ENCODE peak calls at places on chromosomes 2 and 18, in nine cellular contexts. P is SJCRH30; A is iPS DF 19.7; B is mucosa of gallbladder; L is activated naive CD4-positive, alpha-beta T cell treated with anti-CD3 and anti-CD28 coated beads, Interleukin-2, amount 50 U/mL, for 16 hours; E is HTR-8/SVneo; M is A549; S is Karpas-422; W is NCI-H524. K is an unnamed sample.
A peak's percentile ranks its signal among the peaks of the same experiment; 100 is the strongest.

GRCh38 chr18:251572-251971 is 16.3 kb downstream of the THOC1 start:
- DNase-seq in P (no peak), A (no peak), B (no peak), L (no peak), E (no peak), M (no peak), S (no peak), W (peak; percentile 50), K (no peak)

GRCh38 chr18:11850821-11851155 is 425 bp upstream of the CHMP1B start:
- DNase-seq in P (no peak), A (no peak), B (no peak), L (no peak), E (no peak), M (no peak), S (no peak), W (no peak), K (no peak)

GRCh38 chr2:85753525-85754312 is at the start of gene ATOH8:
- DNase-seq in P (peak; percentile 96), A (no peak), B (peak; percentile 66), L (peak; percentile 19), E (no peak), M (no peak), S (no peak), W (peak; percentile 75), K (no peak)

GRCh38 chr2:226063704-226064390 is 664.3 kb downstream of the NYAP2 start:
- DNase-seq in P (no peak), A (no peak), B (no peak), L (no peak), E (peak; percentile 10), M (no peak), S (no peak), W (no peak), K (no peak)

GRCh38 chr2:34401186-34401585 is 802.1 kb upstream of the FAM98A start:
- DNase-seq in P (peak; percentile 9), A (no peak), B (no peak), L (no peak), E (no peak), M (no peak), S (no peak), W (no peak), K (no peak)

GRCh38 chr2:96374211-96374951 is 38.8 kb downstream of the NCAPH start:
- DNase-seq in P (no peak), A (no peak), B (peak; percentile 48), L (no peak), E (no peak), M (no peak), S (no peak), W (no peak), K (peak; percentile 69)

GRCh38 chr2:55771612-55772011 is 78.0 kb upstream of the PNPT1 start:
- DNase-seq in P (peak; percentile 32), A (no peak), B (no peak), L (no peak), E (peak; percentile 25), M (peak; percentile 33), S (peak; percentile 58), W (peak; percentile 40), K (no peak)

GRCh38 chr2:58562281-58562680 is 321.2 kb upstream of the FANCL start:
- DNase-seq in P (no peak), A (no peak), B (no peak), L (no peak), E (no peak), M (no peak), S (no peak), W (no peak), K (no peak)

GRCh38 chr2:169221745-169222369 is 140.5 kb downstream of the LRP2 start:
- DNase-seq in P (peak; percentile 9), A (no peak), B (no peak), L (no peak), E (peak; percentile 5), M (peak; percentile 5), S (peak; percentile 75), W (peak; percentile 45), K (no peak)

GRCh38 chr2:239294571-239295054 is 106.2 kb downstream of the HDAC4 start:
- DNase-seq in P (no peak), A (no peak), B (no peak), L (no peak), E (no peak), M (no peak), S (no peak), W (no peak), K (no peak)

GRCh38 chr2:74982581-74982980 is 24.1 kb downstream of the POLE4 start:
- DNase-seq in P (no peak), A (no peak), B (no peak), L (no peak), E (peak; percentile 29), M (no peak), S (no peak), W (no peak), K (no peak)

GRCh38 chr2:236415706-236416493 is 151.7 kb upstream of the ASB18 start:
- DNase-seq in P (peak; percentile 23), A (no peak), B (no peak), L (no peak), E (no peak), M (no peak), S (peak; percentile 67), W (no peak), K (no peak)

GRCh38 chr2:57372237-57372962 is 674.2 kb upstream of the VRK2 start:
- DNase-seq in P (no peak), A (no peak), B (no peak), L (no peak), E (no peak), M (no peak), S (no peak), W (no peak), K (no peak)

GRCh38 chr2:15389326-15389700 is 171.8 kb downstream of the NBAS start:
- DNase-seq in P (no peak), A (no peak), B (no peak), L (no peak), E (no peak), M (no peak), S (no peak), W (no peak), K (no peak)

GRCh38 chr2:238398577-238398976 is 28.1 kb upstream of the ASB1 start:
- DNase-seq in P (no peak), A (no peak), B (no peak), L (no peak), E (no peak), M (no peak), S (no peak), W (no peak), K (no peak)

GRCh38 chr2:134621939-134622705 is 96.7 kb downstream of the TMEM163 start:
- DNase-seq in P (no peak), A (no peak), B (no peak), L (no peak), E (no peak), M (no peak), S (no peak), W (no peak), K (no peak)